ENCODE peak calls at places on chromosomes 16 and 17, in ten cellular contexts. C, L, D, O, N, X, I, B, T and U are unnamed samples.

GRCh38 chr17:19410101-19410500 is 931 bp upstream of the RNF112 start:
- DNase-seq in C (peak; percentile 75), I (no peak), O (no peak), N (no peak), L (no peak), D (no peak), T (no peak), X (no peak), B (no peak), U (no peak)

GRCh38 chr17:74780443-74781238 is 4.5 kb upstream of the NAT9 start:
- DNase-seq in B (no peak), T (no peak), C (no peak), D (no peak), I (no peak), N (no peak), X (peak; percentile 29), L (no peak), O (no peak), U (no peak)

GRCh38 chr16:24689128-24689527 is 40.3 kb upstream of the TNRC6A start:
- DNase-seq in C (no peak), O (no peak), D (no peak), N (no peak), T (peak; percentile 79), L (no peak), I (no peak), X (peak; percentile 66), B (no peak), U (no peak)

GRCh38 chr17:29133146-29133713 is 47.0 kb downstream of the MYO18A start:
- DNase-seq in N (no peak), I (no peak), D (no peak), L (no peak), C (no peak), X (peak; percentile 85), O (no peak), T (peak; percentile 77), B (no peak), U (no peak)

GRCh38 chr17:77382356-77382911 is 241.7 kb downstream of the SEC14L1 start:
- DNase-seq in T (no peak), D (no peak), C (no peak), X (no peak), B (no peak), I (no peak), N (no peak), O (no peak), L (no peak), U (no peak)

GRCh38 chr17:80087346-80088265 is 13.8 kb upstream of the GAA start:
- DNase-seq in T (no peak), N (no peak), I (no peak), B (no peak), X (no peak), L (no peak), D (no peak), O (no peak), C (no peak), U (no peak)

GRCh38 chr16:57480127-57480753 is 6.1 kb downstream of the DOK4 start:
- DNase-seq in L (no peak), N (no peak), D (no peak), I (peak; percentile 53), T (peak; percentile 69), O (no peak), X (peak; percentile 81), B (no peak), C (no peak), U (no peak)

GRCh38 chr17:57861737-57862409 is 12.0 kb upstream of the MRPS23 start:
- DNase-seq in B (no peak), T (peak; percentile 41), L (no peak), O (no peak), C (no peak), D (no peak), I (peak; percentile 63), N (no peak), X (peak; percentile 66), U (no peak)

GRCh38 chr16:18983565-18984424 is at the start of gene TMC7:
- DNase-seq in C (peak; percentile 83), D (no peak), X (peak; percentile 92), B (no peak), T (peak; percentile 77), L (peak; percentile 27), N (no peak), I (peak; percentile 42), O (peak; percentile 93), U (no peak)

GRCh38 chr16:72837846-72838661 is 209.9 kb downstream of the ZFHX3 start:
- DNase-seq in T (no peak), X (no peak), O (no peak), N (no peak), C (no peak), I (no peak), B (no peak), D (no peak), L (no peak), U (no peak)

GRCh38 chr16:49622421-49623402 is 233.2 kb downstream of the ZNF423 start:
- DNase-seq in L (no peak), X (no peak), D (no peak), T (no peak), C (no peak), N (no peak), I (peak; percentile 15), O (no peak), B (no peak), U (no peak)

GRCh38 chr17:49521521-49522185 is 26.6 kb downstream of the NGFR start:
- DNase-seq in T (no peak), B (no peak), O (no peak), C (no peak), N (no peak), D (no peak), I (no peak), L (no peak), X (peak; percentile 38), U (no peak)

GRCh38 chr17:76072149-76072858 is at the start of gene SRP68:
- DNase-seq in T (peak; percentile 91), D (peak; percentile 72), X (peak; percentile 98), B (peak; percentile 64), N (peak; percentile 61), O (peak; percentile 87), C (peak; percentile 86), L (peak; percentile 69), I (peak; percentile 88), U (peak; percentile 71)

GRCh38 chr17:32298721-32299578 is 33.3 kb downstream of the RHBDL3 start:
- DNase-seq in D (no peak), B (no peak), N (no peak), L (no peak), X (no peak), O (no peak), I (no peak), C (peak; percentile 46), T (no peak), U (no peak)

GRCh38 chr17:17411692-17412091 is 65.1 kb upstream of the MED9 start:
- DNase-seq in O (no peak), D (no peak), I (no peak), C (no peak), L (no peak), X (peak; percentile 53), N (no peak), T (peak; percentile 81), B (no peak), U (no peak)

GRCh38 chr16:58814348-58814801 is 80.3 kb upstream of the GOT2 start:
- DNase-seq in D (no peak), I (peak; percentile 22), X (peak; percentile 74), O (peak; percentile 21), B (no peak), T (peak; percentile 42), N (no peak), L (no peak), C (peak; percentile 22), U (no peak)